ENCODE peak calls at places on chromosome 10, in nine cellular contexts. W, J, S, B, L, X, T, Z and F are unnamed samples.

GRCh38 chr10:12420530-12421117 is 71.3 kb downstream of the CAMK1D start:
- DNase-seq in W (no peak), J (no peak), S (no peak), B (no peak), L (no peak), X (no peak), T (no peak), Z (no peak), F (no peak)

GRCh38 chr10:89481662-89482061 is 53.7 kb downstream of the SLC16A12 start:
- DNase-seq in W (no peak), J (no peak), S (no peak), B (no peak), L (no peak), X (peak; percentile 65), T (peak; percentile 93), Z (peak; percentile 82), F (peak; percentile 93)

GRCh38 chr10:86945361-86946214 is 11.8 kb downstream of the MMRN2 start:
- DNase-seq in W (no peak), J (no peak), S (no peak), B (peak; percentile 77), L (peak; percentile 64), X (no peak), T (no peak), Z (no peak), F (no peak)

GRCh38 chr10:12946372-12946771 is 55.1 kb downstream of the CCDC3 start:
- DNase-seq in W (no peak), J (no peak), S (no peak), B (no peak), L (no peak), X (no peak), T (no peak), Z (no peak), F (no peak)

GRCh38 chr10:111481271-111482073 is 404.6 kb downstream of the ADRA2A start:
- DNase-seq in W (peak; percentile 50), J (no peak), S (no peak), B (no peak), L (no peak), X (no peak), T (no peak), Z (no peak), F (no peak)

GRCh38 chr10:78756604-78757442 is 311.9 kb upstream of the ZMIZ1 start:
- DNase-seq in W (peak; percentile 99), J (no peak), S (no peak), B (peak; percentile 92), L (no peak), X (peak; percentile 79), T (peak; percentile 98), Z (peak; percentile 96), F (peak; percentile 93)

GRCh38 chr10:111100198-111100597 is 23.4 kb downstream of the ADRA2A start:
- DNase-seq in W (no peak), J (no peak), S (no peak), B (no peak), L (no peak), X (no peak), T (no peak), Z (no peak), F (no peak)

GRCh38 chr10:24820616-24821015 is 96.9 kb upstream of the ARHGAP21 start:
- DNase-seq in W (no peak), J (peak; percentile 15), S (no peak), B (no peak), L (no peak), X (no peak), T (no peak), Z (no peak), F (no peak)

GRCh38 chr10:66167816-66168215 is 758.0 kb upstream of the LRRTM3 start:
- DNase-seq in W (no peak), J (no peak), S (no peak), B (no peak), L (no peak), X (no peak), T (no peak), Z (no peak), F (no peak)

GRCh38 chr10:119306964-119307363 is 99.6 kb downstream of the GRK5 start:
- DNase-seq in W (no peak), J (no peak), S (no peak), B (peak; percentile 8), L (no peak), X (no peak), T (peak; percentile 42), Z (no peak), F (no peak)

GRCh38 chr10:91843083-91843482 is 44.9 kb downstream of the TNKS2 start:
- DNase-seq in W (no peak), J (no peak), S (no peak), B (no peak), L (no peak), X (no peak), T (no peak), Z (no peak), F (no peak)

GRCh38 chr10:99522078-99522479 is 10.7 kb upstream of the NKX2-3 start:
- DNase-seq in W (no peak), J (peak; percentile 77), S (no peak), B (no peak), L (no peak), X (no peak), T (no peak), Z (no peak), F (no peak)

GRCh38 chr10:116722736-116723427 is 19.5 kb downstream of the HSPA12A start:
- DNase-seq in W (no peak), J (no peak), S (no peak), B (no peak), L (no peak), X (no peak), T (no peak), Z (no peak), F (no peak)

GRCh38 chr10:93068411-93069244 is 5.1 kb upstream of the CYP26A1 start:
- DNase-seq in W (no peak), J (peak; percentile 83), S (no peak), B (peak; percentile 52), L (no peak), X (no peak), T (peak; percentile 54), Z (no peak), F (no peak)

GRCh38 chr10:118799779-118800178 is 45.0 kb upstream of the CACUL1 start:
- DNase-seq in W (no peak), J (no peak), S (no peak), B (no peak), L (no peak), X (no peak), T (peak; percentile 23), Z (peak; percentile 4), F (peak; percentile 6)

GRCh38 chr10:56035489-56035888 is 325.6 kb downstream of the ZWINT start:
- DNase-seq in W (no peak), J (no peak), S (no peak), B (no peak), L (no peak), X (no peak), T (no peak), Z (no peak), F (no peak)

GRCh38 chr10:119231654-119232053 is 24.3 kb downstream of the GRK5 start:
- DNase-seq in W (no peak), J (no peak), S (no peak), B (no peak), L (no peak), X (no peak), T (no peak), Z (no peak), F (no peak)

GRCh38 chr10:65571011-65571570 is 1354.7 kb upstream of the LRRTM3 start:
- DNase-seq in W (peak; percentile 65), J (no peak), S (no peak), B (no peak), L (no peak), X (no peak), T (no peak), Z (no peak), F (no peak)

GRCh38 chr10:91335147-91335546 is 75.0 kb upstream of the HECTD2 start:
- DNase-seq in W (peak; percentile 6), J (no peak), S (no peak), B (no peak), L (no peak), X (no peak), T (no peak), Z (no peak), F (no peak)

GRCh38 chr10:594584-595270 is 94.7 kb downstream of the DIP2C start:
- DNase-seq in W (no peak), J (no peak), S (no peak), B (no peak), L (no peak), X (no peak), T (no peak), Z (no peak), F (no peak)

GRCh38 chr10:591646-592045 is 97.8 kb downstream of the DIP2C start:
- DNase-seq in W (no peak), J (no peak), S (no peak), B (no peak), L (no peak), X (no peak), T (no peak), Z (no peak), F (no peak)

GRCh38 chr10:593901-594457 is 95.5 kb downstream of the DIP2C start:
- DNase-seq in W (no peak), J (no peak), S (no peak), B (no peak), L (no peak), X (peak; percentile 38), T (peak; percentile 91), Z (no peak), F (no peak)

GRCh38 chr10:593016-593415 is 96.5 kb downstream of the DIP2C start:
- DNase-seq in W (no peak), J (no peak), S (no peak), B (no peak), L (no peak), X (no peak), T (no peak), Z (no peak), F (no peak)

GRCh38 chr10:593421-593820 is 96.0 kb downstream of the DIP2C start:
- DNase-seq in W (no peak), J (no peak), S (no peak), B (no peak), L (no peak), X (no peak), T (no peak), Z (no peak), F (no peak)
- H3K4me3 ChIP-seq in W (no peak overlapping the region), J (no peak overlapping the region), S (no peak overlapping the region), B (no peak overlapping the region), L (no peak overlapping the region), X (no peak overlapping the region), T (no peak overlapping the region), Z (no peak overlapping the region), F (no peak overlapping the region)

GRCh38 chr10:132786529-132787252 is 744 bp upstream of the NKX6-2 start:
- DNase-seq in W (no peak), J (peak; percentile 81), S (no peak), B (no peak), L (no peak), X (no peak), T (no peak), Z (no peak), F (no peak)
- H3K4me3 ChIP-seq in W (no peak overlapping the region), J (peak overlapping the region; percentile 18), S (no peak overlapping the region), B (no peak overlapping the region), L (peak overlapping the region; percentile 24), X (no peak overlapping the region), T (no peak overlapping the region), Z (no peak overlapping the region), F (no peak overlapping the region)

GRCh38 chr10:124508070-124508667 is 46.5 kb downstream of the LHPP start:
- DNase-seq in W (no peak), J (no peak), S (no peak), B (no peak), L (no peak), X (no peak), T (no peak), Z (no peak), F (no peak)
- H3K4me3 ChIP-seq in W (no peak overlapping the region), J (no peak overlapping the region), S (no peak overlapping the region), B (no peak overlapping the region), L (no peak overlapping the region), X (no peak overlapping the region), T (no peak overlapping the region), Z (no peak overlapping the region), F (no peak overlapping the region)

GRCh38 chr10:103276941-103277712 is at the start of gene INA:
- DNase-seq in W (no peak), J (peak; percentile 79), S (peak; percentile 70), B (no peak), L (peak; percentile 50), X (no peak), T (peak; percentile 61), Z (no peak), F (no peak)
- H3K4me3 ChIP-seq in W (no peak within 1 kb of the TSS), J (peak within 1 kb of the TSS; percentile 35), S (peak within 1 kb of the TSS; percentile 48), B (no peak within 1 kb of the TSS), L (peak within 1 kb of the TSS; percentile 77), X (peak within 1 kb of the TSS; percentile 56), T (peak within 1 kb of the TSS; percentile 57), Z (peak within 1 kb of the TSS; percentile 27), F (peak within 1 kb of the TSS; percentile 44)